ENCODE peak calls at places on chromosomes 7 and 10, in four cellular contexts. One of them, this sample, is unnamed.

GRCh38 chr7:50156163-50156562 is 63.1 kb upstream of the ZPBP start:
- DNase-seq in GM12865: no peak
- DNase-seq in A673: no peak
- DNase-seq in fibroblast of mammary gland: no peak
- DNase-seq in this sample: no peak

GRCh38 chr10:132511092-132511491 is 26.5 kb upstream of the INPP5A start:
- DNase-seq in GM12865: peak
- DNase-seq in A673: no peak
- DNase-seq in fibroblast of mammary gland: no peak
- DNase-seq in this sample: no peak

GRCh38 chr10:107583974-107584373 is 419.5 kb upstream of the SORCS1 start:
- DNase-seq in GM12865: no peak
- DNase-seq in A673: no peak
- DNase-seq in fibroblast of mammary gland: no peak
- DNase-seq in this sample: peak

GRCh38 chr7:159094030-159094740 is 50.5 kb downstream of the VIPR2 start:
- DNase-seq in GM12865: no peak
- DNase-seq in A673: peak
- DNase-seq in fibroblast of mammary gland: no peak
- DNase-seq in this sample: no peak

GRCh38 chr10:90418869-90419652 is 438.8 kb downstream of the HTR7 start:
- DNase-seq in GM12865: no peak
- DNase-seq in A673: no peak
- DNase-seq in fibroblast of mammary gland: peak
- DNase-seq in this sample: peak

GRCh38 chr7:98186452-98187137 is 24.6 kb upstream of the BHLHA15 start:
- DNase-seq in GM12865: no peak
- DNase-seq in A673: no peak
- DNase-seq in fibroblast of mammary gland: peak
- DNase-seq in this sample: peak

GRCh38 chr10:48406204-48406603 is 99.7 kb downstream of the MAPK8 start:
- DNase-seq in GM12865: no peak
- DNase-seq in A673: peak
- DNase-seq in fibroblast of mammary gland: peak
- DNase-seq in this sample: peak

GRCh38 chr10:88592425-88592824 is 5.9 kb downstream of the LIPJ start:
- DNase-seq in GM12865: no peak
- DNase-seq in A673: no peak
- DNase-seq in fibroblast of mammary gland: no peak
- DNase-seq in this sample: peak

GRCh38 chr7:105013283-105013817 is 655 bp upstream of the KMT2E start:
- DNase-seq in GM12865: peak
- DNase-seq in A673: peak
- DNase-seq in fibroblast of mammary gland: peak
- DNase-seq in this sample: peak

GRCh38 chr10:118832242-118832651 is 77.5 kb upstream of the CACUL1 start:
- DNase-seq in GM12865: no peak
- DNase-seq in A673: no peak
- DNase-seq in fibroblast of mammary gland: no peak
- DNase-seq in this sample: peak

GRCh38 chr10:49398000-49398861 is 2.3 kb upstream of the DRGX start:
- DNase-seq in GM12865: peak
- DNase-seq in A673: peak
- DNase-seq in fibroblast of mammary gland: peak
- DNase-seq in this sample: peak

GRCh38 chr10:45420453-45421192 is 46.6 kb downstream of the ALOX5 start:
- DNase-seq in GM12865: peak
- DNase-seq in A673: peak
- DNase-seq in fibroblast of mammary gland: peak
- DNase-seq in this sample: peak

GRCh38 chr7:128406147-128406985 is 3.4 kb downstream of the IMPDH1 start:
- DNase-seq in GM12865: no peak
- DNase-seq in A673: no peak
- DNase-seq in fibroblast of mammary gland: no peak
- DNase-seq in this sample: no peak

GRCh38 chr7:151461096-151461941 is 21.4 kb upstream of the CRYGN start:
- DNase-seq in GM12865: no peak
- DNase-seq in A673: no peak
- DNase-seq in fibroblast of mammary gland: no peak
- DNase-seq in this sample: no peak

GRCh38 chr7:17043012-17043877 is 161.5 kb upstream of the AGR3 start:
- DNase-seq in GM12865: no peak
- DNase-seq in A673: peak
- DNase-seq in fibroblast of mammary gland: peak
- DNase-seq in this sample: peak

GRCh38 chr10:5944389-5945202 is 32.7 kb downstream of the IL15RA start:
- DNase-seq in GM12865: no peak
- DNase-seq in A673: no peak
- DNase-seq in fibroblast of mammary gland: peak
- DNase-seq in this sample: peak

GRCh38 chr10:129505500-129506075 is 38.5 kb downstream of the MGMT start:
- DNase-seq in GM12865: no peak
- DNase-seq in A673: no peak
- DNase-seq in fibroblast of mammary gland: no peak
- DNase-seq in this sample: no peak

GRCh38 chr10:22420787-22421517 is 75.7 kb downstream of the SPAG6 start:
- DNase-seq in GM12865: peak
- DNase-seq in A673: peak
- DNase-seq in fibroblast of mammary gland: peak
- DNase-seq in this sample: peak

GRCh38 chr7:106853250-106853908 is 11.7 kb upstream of the PIK3CG start:
- DNase-seq in GM12865: no peak
- DNase-seq in A673: no peak
- DNase-seq in fibroblast of mammary gland: no peak
- DNase-seq in this sample: no peak

DNA sequence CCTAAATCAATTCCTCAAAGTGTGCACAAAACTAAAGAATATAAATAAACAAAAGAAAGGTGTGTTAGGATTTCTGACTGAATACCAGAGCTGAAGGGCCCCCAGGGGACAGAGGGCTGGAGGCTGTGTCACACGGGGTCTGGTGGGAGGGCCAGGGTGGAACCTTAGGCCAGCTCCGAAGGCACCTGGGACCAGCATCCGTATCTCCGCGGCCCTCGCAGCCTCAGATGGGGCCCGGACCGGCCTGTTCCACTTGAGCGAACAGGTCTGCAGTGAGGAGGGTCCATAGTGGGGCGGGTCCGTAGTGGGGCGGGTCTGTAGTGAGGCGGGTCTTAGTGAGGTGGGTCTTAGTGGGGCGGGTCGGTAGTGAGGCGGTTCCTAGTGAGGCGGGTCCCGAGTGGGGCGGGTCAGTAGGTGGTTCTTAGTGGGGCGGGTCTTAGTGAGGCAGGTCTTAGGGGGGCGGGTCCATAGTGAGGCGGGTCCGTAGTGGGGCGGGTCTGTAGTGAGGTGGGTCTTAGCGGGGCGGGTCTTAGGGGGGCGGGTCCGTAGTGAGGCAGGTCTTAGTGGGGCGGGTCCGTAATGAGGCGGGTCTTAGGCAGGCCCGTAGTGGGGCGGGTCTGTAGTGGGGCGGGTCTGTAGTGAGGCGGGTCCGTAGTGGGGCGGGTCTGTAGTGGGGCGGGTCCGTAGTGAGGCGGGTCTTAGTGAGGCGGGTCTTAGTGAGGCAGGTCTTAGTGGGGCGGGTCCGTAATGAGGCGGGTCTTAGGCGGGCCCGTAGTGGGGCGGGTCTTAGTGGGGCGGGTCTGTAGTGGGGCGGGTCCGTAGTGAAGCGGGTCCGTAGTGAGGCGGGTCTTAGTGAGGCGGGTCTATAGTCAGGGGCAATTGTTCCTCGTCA is 15.1 kb downstream of the GPR146 start:
- DNase-seq in GM12865: peak
- DNase-seq in A673: peak
- DNase-seq in fibroblast of mammary gland: peak
- DNase-seq in this sample: no peak
- H3K4me3 ChIP-seq in GM12865: peak
- H3K4me3 ChIP-seq in A673: peak
- H3K4me3 ChIP-seq in fibroblast of mammary gland: no peak
- H3K4me3 ChIP-seq in this sample: no peak

DNA sequence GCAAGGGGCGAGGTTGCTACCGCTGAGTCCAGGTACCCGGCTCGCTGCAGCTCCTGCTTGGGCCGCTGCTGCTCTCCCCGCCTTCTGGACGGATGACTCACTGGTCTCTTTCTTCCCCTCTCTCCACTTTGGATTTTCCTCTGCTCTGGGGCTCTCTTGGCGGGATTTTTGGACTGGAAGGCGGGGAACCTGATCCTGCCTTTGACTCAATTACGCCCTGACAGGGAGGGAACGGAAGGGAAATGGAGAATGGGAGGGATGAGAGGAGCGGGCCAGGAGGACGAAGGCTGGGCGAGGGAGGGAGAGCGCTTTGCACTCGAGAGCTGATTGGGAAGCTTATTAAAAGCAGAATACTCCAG is at the start of gene PTN:
- DNase-seq in GM12865: no peak
- DNase-seq in A673: peak
- DNase-seq in fibroblast of mammary gland: peak
- DNase-seq in this sample: peak
- H3K4me3 ChIP-seq in GM12865: no peak
- H3K4me3 ChIP-seq in A673: no peak
- H3K4me3 ChIP-seq in fibroblast of mammary gland: peak
- H3K4me3 ChIP-seq in this sample: peak

DNA sequence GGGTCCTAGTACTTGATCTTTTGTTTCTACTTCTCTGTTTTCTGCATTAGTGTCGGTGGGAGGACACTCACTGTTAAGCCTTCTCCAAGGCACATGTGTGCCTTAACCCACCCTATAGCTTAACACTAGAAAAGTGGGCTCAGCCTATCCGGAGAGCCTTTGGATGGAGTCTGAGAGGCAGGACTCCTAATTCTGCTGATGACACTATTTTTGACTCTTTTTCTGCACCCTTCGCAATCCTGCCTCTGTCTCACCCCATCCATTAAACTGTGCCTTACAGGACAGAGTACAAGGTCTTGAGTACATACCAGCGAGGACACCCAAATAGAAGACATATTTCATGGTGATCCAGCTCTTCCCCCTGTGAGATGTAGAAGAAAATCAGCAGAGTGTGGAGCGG is 577 bp downstream of the PRSS37 start:
- DNase-seq in GM12865: no peak
- DNase-seq in A673: no peak
- DNase-seq in fibroblast of mammary gland: no peak
- DNase-seq in this sample: no peak
- H3K4me3 ChIP-seq in GM12865: no peak
- H3K4me3 ChIP-seq in A673: no peak
- H3K4me3 ChIP-seq in fibroblast of mammary gland: no peak
- H3K4me3 ChIP-seq in this sample: no peak

DNA sequence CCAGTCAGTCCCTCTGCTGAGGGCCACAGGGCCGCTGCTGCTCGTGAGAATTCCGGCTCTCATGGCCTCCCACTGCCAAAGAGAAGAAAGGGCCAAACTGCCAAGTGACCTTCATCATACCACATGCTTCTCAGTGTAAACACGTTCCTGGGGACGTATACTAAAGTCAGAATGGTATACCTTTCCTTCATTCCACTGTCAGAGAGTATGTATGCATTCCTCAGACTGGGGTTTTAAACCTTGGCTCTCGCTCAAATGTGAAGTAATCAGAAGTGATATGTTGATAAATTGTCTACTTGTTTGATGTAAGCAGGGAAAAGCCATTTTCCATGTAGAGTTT is 52.9 kb upstream of the SEC61G start:
- DNase-seq in GM12865: no peak
- DNase-seq in A673: no peak
- DNase-seq in fibroblast of mammary gland: peak
- DNase-seq in this sample: peak
- H3K4me3 ChIP-seq in GM12865: no peak
- H3K4me3 ChIP-seq in A673: no peak
- H3K4me3 ChIP-seq in fibroblast of mammary gland: no peak
- H3K4me3 ChIP-seq in this sample: no peak

DNA sequence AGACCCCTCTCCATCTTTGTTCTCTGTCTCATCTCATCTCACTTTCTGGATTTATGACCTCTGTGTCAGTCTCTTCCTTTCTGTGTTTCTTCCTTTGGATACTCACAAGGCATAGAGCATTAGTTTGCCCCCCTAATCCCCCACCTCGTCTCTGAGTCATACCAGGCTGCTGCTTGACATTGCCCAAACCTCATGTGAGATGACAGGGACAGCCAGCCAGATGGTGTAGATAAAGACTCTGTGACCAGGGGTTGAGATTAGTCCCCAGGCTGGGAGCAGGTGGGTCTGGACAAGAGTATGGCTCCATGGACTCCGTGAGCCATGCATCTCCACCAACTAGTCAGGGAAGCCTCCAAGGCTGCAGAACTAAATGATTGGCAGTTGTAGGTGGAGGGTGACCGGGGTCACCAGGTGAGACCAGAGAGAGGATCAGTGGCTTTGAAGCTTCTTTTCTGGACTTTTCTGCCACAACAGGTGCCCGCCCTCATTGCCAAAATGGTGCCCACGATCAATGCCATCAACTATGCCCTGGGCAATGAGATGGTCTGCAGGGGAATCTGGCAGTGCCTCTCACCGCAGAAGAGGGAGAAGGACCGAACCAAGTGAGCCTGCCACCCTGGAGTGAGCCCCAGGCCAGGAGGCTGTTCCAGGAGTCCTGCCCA is 13.3 kb downstream of the RGR start:
- DNase-seq in GM12865: no peak
- DNase-seq in A673: no peak
- DNase-seq in fibroblast of mammary gland: no peak
- DNase-seq in this sample: no peak
- H3K4me3 ChIP-seq in GM12865: no peak
- H3K4me3 ChIP-seq in A673: no peak
- H3K4me3 ChIP-seq in fibroblast of mammary gland: no peak
- H3K4me3 ChIP-seq in this sample: no peak

DNA sequence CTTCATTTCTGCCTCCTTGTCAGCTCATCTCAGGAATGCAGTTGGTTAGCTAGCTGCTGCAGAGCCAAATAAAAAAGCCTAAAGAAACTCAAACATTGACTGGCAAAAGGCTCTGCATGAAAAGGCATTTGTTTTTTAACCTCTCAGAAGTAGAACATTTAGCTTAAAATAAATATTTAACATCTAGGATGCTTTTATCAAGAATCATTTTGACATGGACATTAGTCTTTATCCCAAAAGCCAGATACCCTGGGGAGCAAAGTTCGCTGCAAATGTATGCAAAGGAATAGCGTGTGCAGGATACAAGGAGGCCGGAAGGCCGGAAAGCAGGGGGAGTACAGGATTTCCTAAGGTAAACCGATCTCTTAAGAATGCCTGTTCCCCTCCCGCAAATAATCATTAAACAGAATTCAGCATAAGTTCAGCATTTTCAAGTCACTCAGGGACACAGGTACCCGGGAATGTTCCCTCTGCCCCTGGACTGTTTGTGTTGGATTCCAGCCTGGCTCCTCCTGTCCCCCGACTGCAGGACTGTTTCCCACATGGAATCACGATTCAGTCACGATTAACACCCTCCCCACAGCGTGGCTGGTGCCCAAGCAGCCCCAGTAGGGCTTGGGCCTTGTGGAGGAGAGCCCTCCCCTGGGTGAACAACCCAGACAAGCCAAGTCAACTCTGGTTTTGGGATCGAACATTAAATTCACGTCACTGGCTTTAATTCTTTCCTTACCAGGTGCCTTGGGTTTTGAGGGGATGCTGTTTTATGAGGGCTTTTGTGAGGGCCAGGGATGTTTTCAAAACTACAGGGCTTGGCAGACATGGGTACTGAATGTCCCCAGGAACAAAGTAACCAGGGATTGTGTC is 97.8 kb downstream of the HIPK2 start:
- DNase-seq in GM12865: no peak
- DNase-seq in A673: no peak
- DNase-seq in fibroblast of mammary gland: peak
- DNase-seq in this sample: peak
- H3K4me3 ChIP-seq in GM12865: no peak
- H3K4me3 ChIP-seq in A673: no peak
- H3K4me3 ChIP-seq in fibroblast of mammary gland: no peak
- H3K4me3 ChIP-seq in this sample: no peak